ENCODE peak calls at places on chromosomes 16 and 17, in six cellular contexts. One of them, this sample, is unnamed.

GRCh38 chr17:29157310-29157709 is 22.9 kb downstream of the MYO18A start:
- DNase-seq in iPS-NIHi11: no peak
- DNase-seq in effector CD4-positive, alpha-beta T cell: no peak
- DNase-seq in GM20000: no peak
- DNase-seq in HTR-8/SVneo: no peak
- DNase-seq in caudate nucleus: no peak
- DNase-seq in this sample: no peak

GRCh38 chr16:57830890-57831484 is 28.7 kb upstream of the KIFC3 start:
- DNase-seq in iPS-NIHi11: no peak
- DNase-seq in effector CD4-positive, alpha-beta T cell: no peak
- DNase-seq in GM20000: no peak
- DNase-seq in HTR-8/SVneo: no peak
- DNase-seq in caudate nucleus: no peak
- DNase-seq in this sample: no peak

GRCh38 chr16:70691223-70692129 is 5.6 kb upstream of the MTSS2 start:
- DNase-seq in iPS-NIHi11: no peak
- DNase-seq in effector CD4-positive, alpha-beta T cell: no peak
- DNase-seq in GM20000: no peak
- DNase-seq in HTR-8/SVneo: no peak
- DNase-seq in caudate nucleus: peak; percentile 71
- DNase-seq in this sample: no peak

GRCh38 chr17:70492368-70492767 is 323.0 kb downstream of the KCNJ2 start:
- DNase-seq in iPS-NIHi11: no peak
- DNase-seq in effector CD4-positive, alpha-beta T cell: no peak
- DNase-seq in GM20000: no peak
- DNase-seq in HTR-8/SVneo: no peak
- DNase-seq in caudate nucleus: no peak
- DNase-seq in this sample: no peak

GRCh38 chr16:84555418-84556196 is 51.1 kb upstream of the MEAK7 start:
- DNase-seq in iPS-NIHi11: no peak
- DNase-seq in effector CD4-positive, alpha-beta T cell: no peak
- DNase-seq in GM20000: no peak
- DNase-seq in HTR-8/SVneo: no peak
- DNase-seq in caudate nucleus: no peak
- DNase-seq in this sample: no peak

GRCh38 chr16:64206877-64207276 is 915.0 kb downstream of the CDH11 start:
- DNase-seq in iPS-NIHi11: no peak
- DNase-seq in effector CD4-positive, alpha-beta T cell: no peak
- DNase-seq in GM20000: no peak
- DNase-seq in HTR-8/SVneo: no peak
- DNase-seq in caudate nucleus: no peak
- DNase-seq in this sample: no peak

GRCh38 chr16:68617735-68618134 is 27.4 kb upstream of the CDH3 start:
- DNase-seq in iPS-NIHi11: no peak
- DNase-seq in effector CD4-positive, alpha-beta T cell: no peak
- DNase-seq in GM20000: no peak
- DNase-seq in HTR-8/SVneo: no peak
- DNase-seq in caudate nucleus: no peak
- DNase-seq in this sample: no peak

GRCh38 chr17:79988163-79988971 is 47.3 kb downstream of the TBC1D16 start:
- DNase-seq in iPS-NIHi11: no peak
- DNase-seq in effector CD4-positive, alpha-beta T cell: no peak
- DNase-seq in GM20000: no peak
- DNase-seq in HTR-8/SVneo: no peak
- DNase-seq in caudate nucleus: no peak
- DNase-seq in this sample: no peak

GRCh38 chr16:70778901-70779309 is 22.1 kb downstream of the VAC14 start:
- DNase-seq in iPS-NIHi11: peak; percentile 91
- DNase-seq in effector CD4-positive, alpha-beta T cell: no peak
- DNase-seq in GM20000: no peak
- DNase-seq in HTR-8/SVneo: peak; percentile 52
- DNase-seq in caudate nucleus: no peak
- DNase-seq in this sample: no peak

GRCh38 chr16:81817789-81818304 is 38.8 kb downstream of the PLCG2 start:
- DNase-seq in iPS-NIHi11: no peak
- DNase-seq in effector CD4-positive, alpha-beta T cell: no peak
- DNase-seq in GM20000: peak; percentile 51
- DNase-seq in HTR-8/SVneo: no peak
- DNase-seq in caudate nucleus: no peak
- DNase-seq in this sample: no peak

This sample was measured in effector memory CD4-positive, alpha-beta T cell.